ENCODE peak calls at places on chromosome 12, in five cellular contexts. One of them, this sample, is unnamed.

GRCh38 chr12:43806737-43807072 is 588 bp upstream of the TWF1 start:
- DNase-seq in K562: no peak
- DNase-seq in sigmoid colon: no peak
- DNase-seq in astrocyte: peak; percentile 2
- DNase-seq in testis: no peak
- DNase-seq in this sample: no peak

GRCh38 chr12:102298022-102298421 is 100.4 kb upstream of the PMCH start:
- DNase-seq in sigmoid colon: no peak
- DNase-seq in astrocyte: peak; percentile 68
- DNase-seq in K562: no peak
- DNase-seq in testis: no peak
- DNase-seq in this sample: no peak

GRCh38 chr12:125525879-125526278 is 460.6 kb downstream of the AACS start:
- DNase-seq in K562: no peak
- DNase-seq in sigmoid colon: no peak
- DNase-seq in testis: no peak
- DNase-seq in astrocyte: no peak
- DNase-seq in this sample: no peak

GRCh38 chr12:128969480-128970055 is 116.3 kb downstream of the GLT1D1 start:
- DNase-seq in astrocyte: no peak
- DNase-seq in K562: peak; percentile 38
- DNase-seq in sigmoid colon: no peak
- DNase-seq in testis: peak; percentile 44
- DNase-seq in this sample: peak; percentile 52

GRCh38 chr12:126355346-126355745 is 1290.1 kb downstream of the AACS start:
- DNase-seq in testis: no peak
- DNase-seq in sigmoid colon: no peak
- DNase-seq in K562: no peak
- DNase-seq in astrocyte: no peak
- DNase-seq in this sample: no peak

GRCh38 chr12:98816720-98817119 is 171.6 kb downstream of the APAF1 start:
- DNase-seq in astrocyte: no peak
- DNase-seq in K562: no peak
- DNase-seq in sigmoid colon: no peak
- DNase-seq in testis: no peak
- DNase-seq in this sample: no peak

GRCh38 chr12:53217930-53218307 is 10.9 kb upstream of the ITGB7 start:
- DNase-seq in astrocyte: no peak
- DNase-seq in testis: no peak
- DNase-seq in sigmoid colon: peak; percentile 78
- DNase-seq in K562: no peak
- DNase-seq in this sample: no peak

GRCh38 chr12:43728698-43729097 is 29.9 kb downstream of the PUS7L start:
- DNase-seq in sigmoid colon: no peak
- DNase-seq in astrocyte: no peak
- DNase-seq in K562: no peak
- DNase-seq in testis: no peak
- DNase-seq in this sample: no peak

GRCh38 chr12:15701721-15702156 is 87.4 kb downstream of the EPS8 start:
- DNase-seq in testis: no peak
- DNase-seq in sigmoid colon: no peak
- DNase-seq in astrocyte: peak; percentile 69
- DNase-seq in K562: no peak
- DNase-seq in this sample: no peak

GRCh38 chr12:45354399-45354798 is 138.5 kb downstream of the ANO6 start:
- DNase-seq in testis: no peak
- DNase-seq in K562: no peak
- DNase-seq in astrocyte: no peak
- DNase-seq in sigmoid colon: no peak
- DNase-seq in this sample: no peak

GRCh38 chr12:68446896-68447806 is 115.0 kb upstream of the MDM1 start:
- DNase-seq in testis: no peak
- DNase-seq in sigmoid colon: no peak
- DNase-seq in astrocyte: no peak
- DNase-seq in K562: no peak
- DNase-seq in this sample: no peak

GRCh38 chr12:52006726-52007157 is at the start of gene TAMALIN:
- DNase-seq in K562: no peak
- DNase-seq in testis: peak; percentile 59
- DNase-seq in astrocyte: peak; percentile 26
- DNase-seq in sigmoid colon: peak; percentile 90
- DNase-seq in this sample: peak; percentile 70

GRCh38 chr12:106078358-106079025 is 60.3 kb downstream of the NUAK1 start:
- DNase-seq in K562: no peak
- DNase-seq in astrocyte: peak; percentile 88
- DNase-seq in sigmoid colon: peak; percentile 75
- DNase-seq in testis: no peak
- DNase-seq in this sample: peak; percentile 26

GRCh38 chr12:104733717-104734175 is 224.3 kb downstream of the SLC41A2 start:
- DNase-seq in astrocyte: no peak
- DNase-seq in K562: peak; percentile 46
- DNase-seq in sigmoid colon: no peak
- DNase-seq in testis: no peak
- DNase-seq in this sample: no peak

GRCh38 chr12:2876431-2877046 is 435 bp downstream of the FOXM1 start:
- DNase-seq in K562: peak; percentile 47
- DNase-seq in astrocyte: no peak
- DNase-seq in testis: no peak
- DNase-seq in sigmoid colon: peak; percentile 62
- DNase-seq in this sample: no peak

GRCh38 chr12:131052891-131053290 is 99.2 kb downstream of the ADGRD1 start:
- DNase-seq in sigmoid colon: no peak
- DNase-seq in testis: no peak
- DNase-seq in K562: no peak
- DNase-seq in astrocyte: no peak
- DNase-seq in this sample: no peak

GRCh38 chr12:10027311-10028099 is 3.0 kb upstream of the CLEC9A start:
- DNase-seq in testis: no peak
- DNase-seq in K562: no peak
- DNase-seq in astrocyte: peak; percentile 1
- DNase-seq in sigmoid colon: no peak
- DNase-seq in this sample: no peak

GRCh38 chr12:27652174-27652763 is 44.0 kb upstream of the REP15 start:
- DNase-seq in K562: peak; percentile 60
- DNase-seq in astrocyte: peak; percentile 52
- DNase-seq in testis: peak; percentile 84
- DNase-seq in sigmoid colon: no peak
- DNase-seq in this sample: peak; percentile 55

GRCh38 chr12:6193853-6194815 is 6.1 kb upstream of the CD9 start:
- DNase-seq in testis: no peak
- DNase-seq in K562: no peak
- DNase-seq in astrocyte: no peak
- DNase-seq in sigmoid colon: no peak
- DNase-seq in this sample: peak; percentile 64

GRCh38 chr12:5345534-5345933 is 86.4 kb upstream of the NTF3 start:
- DNase-seq in K562: no peak
- DNase-seq in sigmoid colon: no peak
- DNase-seq in astrocyte: no peak
- DNase-seq in testis: no peak
- DNase-seq in this sample: no peak

GRCh38 chr12:5694759-5695409 is 250.2 kb downstream of the ANO2 start:
- DNase-seq in sigmoid colon: no peak
- DNase-seq in testis: no peak
- DNase-seq in astrocyte: peak; percentile 47
- DNase-seq in K562: no peak
- DNase-seq in this sample: no peak

GRCh38 chr12:102067574-102068258 is 5.9 kb upstream of the WASHC3 start:
- DNase-seq in astrocyte: peak; percentile 58
- DNase-seq in K562: no peak
- DNase-seq in testis: no peak
- DNase-seq in sigmoid colon: no peak
- DNase-seq in this sample: no peak

GRCh38 chr12:103793046-103793445 is 48.0 kb downstream of the NT5DC3 start:
- DNase-seq in sigmoid colon: no peak
- DNase-seq in testis: no peak
- DNase-seq in astrocyte: no peak
- DNase-seq in K562: no peak
- DNase-seq in this sample: no peak

GRCh38 chr12:11497995-11498394 is 102.6 kb upstream of the PRB2 start:
- DNase-seq in sigmoid colon: no peak
- DNase-seq in testis: no peak
- DNase-seq in astrocyte: no peak
- DNase-seq in K562: no peak
- DNase-seq in this sample: no peak

GRCh38 chr12:45705404-45705803 is 24.1 kb upstream of the ARID2 start:
- DNase-seq in sigmoid colon: no peak
- DNase-seq in testis: no peak
- DNase-seq in astrocyte: no peak
- DNase-seq in K562: peak; percentile 9
- DNase-seq in this sample: no peak

GRCh38 chr12:91215940-91216454 is 33.4 kb upstream of the DCN start:
- DNase-seq in astrocyte: peak; percentile 55
- DNase-seq in testis: no peak
- DNase-seq in sigmoid colon: no peak
- DNase-seq in K562: no peak
- DNase-seq in this sample: no peak

GRCh38 chr12:84131076-84131475 is 781.5 kb downstream of the SLC6A15 start:
- DNase-seq in K562: no peak
- DNase-seq in astrocyte: peak; percentile 22
- DNase-seq in sigmoid colon: no peak
- DNase-seq in testis: no peak
- DNase-seq in this sample: no peak

GRCh38 chr12:130459916-130460315 is 122.2 kb downstream of the PIWIL1 start:
- DNase-seq in sigmoid colon: no peak
- DNase-seq in testis: no peak
- DNase-seq in astrocyte: no peak
- DNase-seq in K562: no peak
- DNase-seq in this sample: no peak

GRCh38 chr12:90908465-90908864 is 46.5 kb downstream of the CCER1 start:
- DNase-seq in sigmoid colon: no peak
- DNase-seq in testis: peak; percentile 65
- DNase-seq in K562: no peak
- DNase-seq in astrocyte: peak; percentile 90
- DNase-seq in this sample: peak; percentile 3

GRCh38 chr12:103571286-103571685 is 15.8 kb upstream of the STAB2 start:
- DNase-seq in testis: peak; percentile 34
- DNase-seq in sigmoid colon: no peak
- DNase-seq in K562: no peak
- DNase-seq in astrocyte: no peak
- DNase-seq in this sample: no peak

GRCh38 chr12:127550271-127550670 is 716.7 kb upstream of the TMEM132C start:
- DNase-seq in astrocyte: peak; percentile 91
- DNase-seq in K562: no peak
- DNase-seq in sigmoid colon: no peak
- DNase-seq in testis: no peak
- DNase-seq in this sample: no peak

GRCh38 chr12:57897296-57897974 is 43.9 kb upstream of the ATP23 start:
- DNase-seq in testis: no peak
- DNase-seq in K562: no peak
- DNase-seq in sigmoid colon: no peak
- DNase-seq in astrocyte: no peak
- DNase-seq in this sample: no peak

GRCh38 chr12:4829161-4829792 is 80.4 kb upstream of the KCNA1 start:
- DNase-seq in sigmoid colon: no peak
- DNase-seq in testis: no peak
- DNase-seq in K562: no peak
- DNase-seq in astrocyte: no peak
- DNase-seq in this sample: no peak

GRCh38 chr12:69254046-69254445 is 14.7 kb downstream of the CPSF6 start:
- DNase-seq in testis: no peak
- DNase-seq in astrocyte: peak; percentile 11
- DNase-seq in K562: peak; percentile 31
- DNase-seq in sigmoid colon: no peak
- DNase-seq in this sample: no peak

GRCh38 chr12:20567413-20567812 is 127.7 kb upstream of the SLCO1C1 start:
- DNase-seq in sigmoid colon: no peak
- DNase-seq in K562: no peak
- DNase-seq in testis: no peak
- DNase-seq in astrocyte: no peak
- DNase-seq in this sample: no peak

GRCh38 chr12:80040075-80040738 is 59.1 kb upstream of the OTOGL start:
- DNase-seq in astrocyte: peak; percentile 90
- DNase-seq in K562: no peak
- DNase-seq in testis: no peak
- DNase-seq in sigmoid colon: no peak
- DNase-seq in this sample: no peak

GRCh38 chr12:26841085-26841484 is 8.1 kb upstream of the ITPR2 start:
- DNase-seq in testis: no peak
- DNase-seq in astrocyte: no peak
- DNase-seq in sigmoid colon: no peak
- DNase-seq in K562: no peak
- DNase-seq in this sample: no peak

GRCh38 chr12:106086696-106087095 is 52.1 kb downstream of the NUAK1 start:
- DNase-seq in testis: no peak
- DNase-seq in sigmoid colon: no peak
- DNase-seq in astrocyte: no peak
- DNase-seq in K562: no peak
- DNase-seq in this sample: no peak

GRCh38 chr12:75553865-75554555 is 42.6 kb upstream of the KRR1 start:
- DNase-seq in astrocyte: peak; percentile 60
- DNase-seq in testis: no peak
- DNase-seq in sigmoid colon: no peak
- DNase-seq in K562: no peak
- DNase-seq in this sample: no peak

GRCh38 chr12:30822385-30823139 is 67.8 kb upstream of the CAPRIN2 start:
- DNase-seq in K562: no peak
- DNase-seq in astrocyte: peak; percentile 46
- DNase-seq in testis: peak; percentile 70
- DNase-seq in sigmoid colon: peak; percentile 77
- DNase-seq in this sample: peak; percentile 72
- H3K4me1 ChIP-seq in K562: peaks cover 12% of the 10 kb centered on the region
- H3K4me1 ChIP-seq in astrocyte: peaks cover 7% of the 10 kb centered on the region
- H3K4me1 ChIP-seq in testis: no peaks in the 10 kb centered on the region
- H3K4me1 ChIP-seq in sigmoid colon: peaks cover 16% of the 10 kb centered on the region
- H3K4me1 ChIP-seq in this sample: peaks cover 19% of the 10 kb centered on the region

GRCh38 chr12:7864751-7865150 is 8.0 kb downstream of the SLC2A14 start:
- DNase-seq in sigmoid colon: no peak
- DNase-seq in astrocyte: no peak
- DNase-seq in testis: no peak
- DNase-seq in K562: no peak
- DNase-seq in this sample: no peak
- H3K27ac ChIP-seq in sigmoid colon: no peak overlapping the region
- H3K27ac ChIP-seq in astrocyte: no peak overlapping the region
- H3K27ac ChIP-seq in testis: no peak overlapping the region
- H3K27ac ChIP-seq in K562: no peak overlapping the region
- H3K27ac ChIP-seq in this sample: no peak overlapping the region

GRCh38 chr12:1218369-1218768 is 227.3 kb downstream of the ERC1 start:
- DNase-seq in astrocyte: no peak
- DNase-seq in testis: no peak
- DNase-seq in sigmoid colon: no peak
- DNase-seq in K562: no peak
- DNase-seq in this sample: no peak
- H3K4me1 ChIP-seq in astrocyte: peaks cover 15% of the 10 kb centered on the region
- H3K4me1 ChIP-seq in testis: peaks cover 20% of the 10 kb centered on the region
- H3K4me1 ChIP-seq in sigmoid colon: peaks cover 37% of the 10 kb centered on the region
- H3K4me1 ChIP-seq in K562: no peaks in the 10 kb centered on the region
- H3K4me1 ChIP-seq in this sample: peaks cover 46% of the 10 kb centered on the region

DNA sequence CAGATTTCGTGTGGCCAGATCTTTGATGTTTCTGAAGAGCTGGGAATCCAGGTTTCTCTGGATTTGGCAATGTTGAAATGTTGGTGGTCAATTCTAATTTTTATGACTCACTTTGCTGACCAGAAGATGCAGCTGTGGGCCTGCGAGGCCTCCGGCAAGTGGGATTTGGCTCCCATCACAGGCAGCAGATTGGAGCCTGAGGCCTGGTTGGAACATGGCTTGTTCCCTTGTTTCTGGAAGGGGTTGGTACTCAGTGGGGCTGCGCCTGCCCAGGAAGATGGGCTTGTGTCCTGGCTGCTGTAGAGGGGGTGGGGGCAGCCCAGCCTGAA is 23.1 kb downstream of the FBRSL1 start:
- DNase-seq in testis: no peak
- DNase-seq in sigmoid colon: no peak
- DNase-seq in K562: no peak
- DNase-seq in astrocyte: peak; percentile 69
- DNase-seq in this sample: no peak
- H3K27ac ChIP-seq in testis: peak overlapping the region; percentile 44
- H3K27ac ChIP-seq in sigmoid colon: no peak overlapping the region
- H3K27ac ChIP-seq in K562: no peak overlapping the region
- H3K27ac ChIP-seq in astrocyte: no peak overlapping the region
- H3K27ac ChIP-seq in this sample: peak overlapping the region; percentile 75